ENCODE peak calls at places on chromosome 5, in eight cellular contexts. One of them, this sample, is unnamed.

GRCh38 chr5:80036621-80037020 is 1.5 kb downstream of the THBS4 start:
- DNase-seq in heart right ventricle: no peak
- DNase-seq in prostate gland: no peak
- DNase-seq in mammary epithelial cell: no peak
- DNase-seq in thoracic aorta: no peak
- DNase-seq in mesothelial cell of epicardium: no peak
- DNase-seq in tibial artery: no peak
- DNase-seq in cardiac fibroblast: no peak
- DNase-seq in this sample: no peak

GRCh38 chr5:107402881-107403280 is 267.9 kb downstream of the EFNA5 start:
- DNase-seq in heart right ventricle: no peak
- DNase-seq in tibial artery: no peak
- DNase-seq in prostate gland: no peak
- DNase-seq in cardiac fibroblast: no peak
- DNase-seq in mesothelial cell of epicardium: no peak
- DNase-seq in thoracic aorta: no peak
- DNase-seq in mammary epithelial cell: no peak
- DNase-seq in this sample: no peak

GRCh38 chr5:96880402-96881164 is 4.3 kb downstream of the ERAP2 start:
- DNase-seq in mesothelial cell of epicardium: no peak
- DNase-seq in prostate gland: no peak
- DNase-seq in mammary epithelial cell: peak
- DNase-seq in cardiac fibroblast: peak
- DNase-seq in tibial artery: no peak
- DNase-seq in heart right ventricle: no peak
- DNase-seq in thoracic aorta: no peak
- DNase-seq in this sample: no peak

GRCh38 chr5:78659714-78660113 is 11.1 kb upstream of the LHFPL2 start:
- DNase-seq in prostate gland: no peak
- DNase-seq in mesothelial cell of epicardium: no peak
- DNase-seq in mammary epithelial cell: no peak
- DNase-seq in heart right ventricle: no peak
- DNase-seq in cardiac fibroblast: peak
- DNase-seq in thoracic aorta: no peak
- DNase-seq in tibial artery: no peak
- DNase-seq in this sample: no peak

GRCh38 chr5:115816226-115817042 is at the start of gene CDO1:
- DNase-seq in prostate gland: no peak
- DNase-seq in heart right ventricle: peak
- DNase-seq in cardiac fibroblast: peak
- DNase-seq in mammary epithelial cell: peak
- DNase-seq in mesothelial cell of epicardium: peak
- DNase-seq in tibial artery: peak
- DNase-seq in thoracic aorta: no peak
- DNase-seq in this sample: peak

GRCh38 chr5:87120518-87121314 is 147.0 kb upstream of the RASA1 start:
- DNase-seq in tibial artery: no peak
- DNase-seq in mammary epithelial cell: peak
- DNase-seq in heart right ventricle: no peak
- DNase-seq in thoracic aorta: no peak
- DNase-seq in mesothelial cell of epicardium: no peak
- DNase-seq in cardiac fibroblast: peak
- DNase-seq in prostate gland: no peak
- DNase-seq in this sample: peak

GRCh38 chr5:11346336-11346735 is 557.9 kb downstream of the CTNND2 start:
- DNase-seq in cardiac fibroblast: no peak
- DNase-seq in prostate gland: no peak
- DNase-seq in tibial artery: no peak
- DNase-seq in mesothelial cell of epicardium: no peak
- DNase-seq in thoracic aorta: no peak
- DNase-seq in mammary epithelial cell: no peak
- DNase-seq in heart right ventricle: no peak
- DNase-seq in this sample: no peak

GRCh38 chr5:138160706-138161105 is 17.7 kb downstream of the BRD8 start:
- DNase-seq in tibial artery: no peak
- DNase-seq in thoracic aorta: no peak
- DNase-seq in mammary epithelial cell: no peak
- DNase-seq in cardiac fibroblast: no peak
- DNase-seq in prostate gland: no peak
- DNase-seq in mesothelial cell of epicardium: no peak
- DNase-seq in heart right ventricle: no peak
- DNase-seq in this sample: no peak

GRCh38 chr5:177354256-177354655 is 2.8 kb upstream of the LMAN2 start:
- DNase-seq in cardiac fibroblast: no peak
- DNase-seq in mammary epithelial cell: no peak
- DNase-seq in heart right ventricle: no peak
- DNase-seq in thoracic aorta: no peak
- DNase-seq in mesothelial cell of epicardium: no peak
- DNase-seq in tibial artery: no peak
- DNase-seq in prostate gland: no peak
- DNase-seq in this sample: no peak

GRCh38 chr5:131079232-131079631 is 85.8 kb downstream of the HINT1 start:
- DNase-seq in prostate gland: no peak
- DNase-seq in mammary epithelial cell: no peak
- DNase-seq in mesothelial cell of epicardium: no peak
- DNase-seq in heart right ventricle: no peak
- DNase-seq in tibial artery: no peak
- DNase-seq in thoracic aorta: no peak
- DNase-seq in cardiac fibroblast: no peak
- DNase-seq in this sample: no peak

GRCh38 chr5:54904425-54904824 is 81.0 kb downstream of the ESM1 start:
- DNase-seq in heart right ventricle: no peak
- DNase-seq in mesothelial cell of epicardium: no peak
- DNase-seq in prostate gland: no peak
- DNase-seq in cardiac fibroblast: peak
- DNase-seq in mammary epithelial cell: peak
- DNase-seq in tibial artery: no peak
- DNase-seq in thoracic aorta: no peak
- DNase-seq in this sample: no peak

GRCh38 chr5:133790898-133791297 is 177.5 kb downstream of the C5orf15 start:
- DNase-seq in mesothelial cell of epicardium: no peak
- DNase-seq in prostate gland: no peak
- DNase-seq in heart right ventricle: no peak
- DNase-seq in mammary epithelial cell: no peak
- DNase-seq in thoracic aorta: no peak
- DNase-seq in tibial artery: no peak
- DNase-seq in cardiac fibroblast: no peak
- DNase-seq in this sample: no peak

GRCh38 chr5:135304352-135305221 is 94.4 kb downstream of the MACROH2A1 start:
- DNase-seq in mesothelial cell of epicardium: no peak
- DNase-seq in prostate gland: no peak
- DNase-seq in cardiac fibroblast: peak
- DNase-seq in thoracic aorta: no peak
- DNase-seq in tibial artery: no peak
- DNase-seq in heart right ventricle: no peak
- DNase-seq in mammary epithelial cell: no peak
- DNase-seq in this sample: no peak

GRCh38 chr5:159923008-159923407 is 6.7 kb downstream of the ADRA1B start:
- DNase-seq in cardiac fibroblast: no peak
- DNase-seq in mesothelial cell of epicardium: no peak
- DNase-seq in heart right ventricle: no peak
- DNase-seq in thoracic aorta: no peak
- DNase-seq in mammary epithelial cell: no peak
- DNase-seq in tibial artery: no peak
- DNase-seq in prostate gland: no peak
- DNase-seq in this sample: no peak

GRCh38 chr5:169946743-169947142 is 33.6 kb downstream of the INSYN2B start:
- DNase-seq in cardiac fibroblast: peak
- DNase-seq in tibial artery: no peak
- DNase-seq in thoracic aorta: no peak
- DNase-seq in heart right ventricle: no peak
- DNase-seq in mesothelial cell of epicardium: no peak
- DNase-seq in prostate gland: no peak
- DNase-seq in mammary epithelial cell: no peak
- DNase-seq in this sample: no peak

GRCh38 chr5:139458580-139459407 is 3.7 kb downstream of the ECSCR start:
- DNase-seq in mesothelial cell of epicardium: no peak
- DNase-seq in mammary epithelial cell: peak
- DNase-seq in thoracic aorta: no peak
- DNase-seq in heart right ventricle: no peak
- DNase-seq in cardiac fibroblast: peak
- DNase-seq in prostate gland: no peak
- DNase-seq in tibial artery: no peak
- DNase-seq in this sample: no peak

GRCh38 chr5:113574417-113574816 is 60.9 kb downstream of the YTHDC2 start:
- DNase-seq in thoracic aorta: no peak
- DNase-seq in cardiac fibroblast: peak
- DNase-seq in tibial artery: no peak
- DNase-seq in mammary epithelial cell: peak
- DNase-seq in heart right ventricle: peak
- DNase-seq in mesothelial cell of epicardium: no peak
- DNase-seq in prostate gland: no peak
- DNase-seq in this sample: peak

DNA sequence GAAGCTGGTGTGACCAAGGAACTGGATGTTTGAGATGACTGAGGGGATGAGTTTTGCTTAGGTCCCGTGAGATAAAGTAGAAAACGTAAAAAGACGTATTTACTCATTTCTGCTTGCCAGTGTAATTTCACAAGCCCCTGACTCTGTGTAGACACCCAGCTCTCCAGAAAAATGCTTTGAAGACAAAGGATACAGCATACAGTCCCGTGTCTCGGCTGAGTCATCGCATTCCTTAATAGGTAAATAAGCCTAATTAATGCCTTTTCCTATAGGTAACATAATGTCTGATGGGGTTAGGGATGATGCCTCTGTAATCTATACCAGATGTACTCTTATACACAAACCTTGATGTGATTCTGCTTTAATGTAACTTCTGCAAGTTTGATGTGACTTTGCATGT is 20.2 kb downstream of the S100Z start:
- DNase-seq in thoracic aorta: no peak
- DNase-seq in mammary epithelial cell: no peak
- DNase-seq in mesothelial cell of epicardium: no peak
- DNase-seq in tibial artery: no peak
- DNase-seq in prostate gland: no peak
- DNase-seq in heart right ventricle: no peak
- DNase-seq in cardiac fibroblast: no peak
- DNase-seq in this sample: peak
- TF ChIP-seq CTCF in thoracic aorta: no peak
- TF ChIP-seq CTCF in mammary epithelial cell: no peak
- TF ChIP-seq CTCF in mesothelial cell of epicardium: no peak
- TF ChIP-seq CTCF in tibial artery: no peak
- TF ChIP-seq CTCF in prostate gland: no peak
- TF ChIP-seq CTCF in heart right ventricle: no peak
- TF ChIP-seq CTCF in cardiac fibroblast: no peak
- TF ChIP-seq CTCF in this sample: no peak

GRCh38 chr5:1079961-1080360 is 31.9 kb downstream of the SLC12A7 start:
- DNase-seq in cardiac fibroblast: no peak
- DNase-seq in heart right ventricle: no peak
- DNase-seq in prostate gland: no peak
- DNase-seq in thoracic aorta: no peak
- DNase-seq in tibial artery: no peak
- DNase-seq in mesothelial cell of epicardium: no peak
- DNase-seq in mammary epithelial cell: no peak
- DNase-seq in this sample: no peak

GRCh38 chr5:1080414-1080813 is 31.4 kb downstream of the SLC12A7 start:
- DNase-seq in mammary epithelial cell: no peak
- DNase-seq in prostate gland: no peak
- DNase-seq in cardiac fibroblast: peak
- DNase-seq in heart right ventricle: no peak
- DNase-seq in tibial artery: no peak
- DNase-seq in thoracic aorta: no peak
- DNase-seq in mesothelial cell of epicardium: no peak
- DNase-seq in this sample: no peak

GRCh38 chr5:1079486-1079885 is 32.4 kb downstream of the SLC12A7 start:
- DNase-seq in mesothelial cell of epicardium: no peak
- DNase-seq in tibial artery: no peak
- DNase-seq in prostate gland: no peak
- DNase-seq in cardiac fibroblast: no peak
- DNase-seq in thoracic aorta: no peak
- DNase-seq in mammary epithelial cell: no peak
- DNase-seq in heart right ventricle: no peak
- DNase-seq in this sample: no peak

GRCh38 chr5:1083823-1084605 is 27.8 kb downstream of the SLC12A7 start:
- DNase-seq in tibial artery: no peak
- DNase-seq in thoracic aorta: no peak
- DNase-seq in mesothelial cell of epicardium: no peak
- DNase-seq in cardiac fibroblast: no peak
- DNase-seq in mammary epithelial cell: no peak
- DNase-seq in heart right ventricle: no peak
- DNase-seq in prostate gland: no peak
- DNase-seq in this sample: no peak

GRCh38 chr5:1081519-1081918 is 30.3 kb downstream of the SLC12A7 start:
- DNase-seq in mammary epithelial cell: no peak
- DNase-seq in mesothelial cell of epicardium: no peak
- DNase-seq in prostate gland: no peak
- DNase-seq in heart right ventricle: no peak
- DNase-seq in thoracic aorta: no peak
- DNase-seq in tibial artery: no peak
- DNase-seq in cardiac fibroblast: no peak
- DNase-seq in this sample: no peak
- TF ChIP-seq CTCF in mammary epithelial cell: no peak
- TF ChIP-seq CTCF in mesothelial cell of epicardium: no peak
- TF ChIP-seq CTCF in prostate gland: no peak
- TF ChIP-seq CTCF in heart right ventricle: no peak
- TF ChIP-seq CTCF in thoracic aorta: no peak
- TF ChIP-seq CTCF in tibial artery: no peak
- TF ChIP-seq CTCF in cardiac fibroblast: no peak
- TF ChIP-seq CTCF in this sample: no peak

DNA sequence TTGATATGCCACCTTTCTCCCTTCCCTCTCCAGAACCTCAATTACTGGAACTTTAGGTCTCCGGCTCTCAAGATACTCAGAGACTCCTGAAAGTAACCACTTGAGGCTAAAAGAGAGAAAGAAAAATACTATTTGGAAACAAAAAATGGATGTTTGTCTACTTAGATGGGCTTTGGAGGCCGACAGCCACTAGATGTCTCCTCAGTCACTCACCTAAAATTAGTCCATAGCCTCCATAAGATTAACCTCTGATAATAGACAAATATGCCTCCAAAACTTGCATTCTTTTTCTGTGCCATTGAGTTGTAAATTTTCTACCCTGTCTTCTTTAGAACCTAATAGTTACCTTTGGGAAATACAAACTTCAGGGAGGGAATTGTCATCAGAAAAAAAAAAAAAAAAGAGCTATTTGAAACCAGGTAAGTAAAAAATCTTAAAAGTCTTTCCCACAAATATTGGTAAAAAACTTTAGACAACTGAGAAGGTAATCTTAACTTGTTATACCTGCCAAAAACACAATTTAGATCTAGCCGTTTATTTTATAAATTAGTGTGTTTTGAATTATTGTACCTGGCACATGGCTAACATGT is 11.2 kb upstream of the PCDH1 start:
- DNase-seq in prostate gland: no peak
- DNase-seq in tibial artery: no peak
- DNase-seq in thoracic aorta: no peak
- DNase-seq in mammary epithelial cell: no peak
- DNase-seq in mesothelial cell of epicardium: no peak
- DNase-seq in cardiac fibroblast: peak
- DNase-seq in heart right ventricle: no peak
- DNase-seq in this sample: no peak
- TF ChIP-seq CTCF in prostate gland: no peak
- TF ChIP-seq CTCF in tibial artery: no peak
- TF ChIP-seq CTCF in thoracic aorta: no peak
- TF ChIP-seq CTCF in mammary epithelial cell: peak
- TF ChIP-seq CTCF in mesothelial cell of epicardium: no peak
- TF ChIP-seq CTCF in cardiac fibroblast: peak
- TF ChIP-seq CTCF in heart right ventricle: peak
- TF ChIP-seq CTCF in this sample: peak

GRCh38 chr5:63822633-63823032 is 139.6 kb downstream of the HTR1A start:
- DNase-seq in heart right ventricle: no peak
- DNase-seq in tibial artery: no peak
- DNase-seq in prostate gland: no peak
- DNase-seq in mammary epithelial cell: no peak
- DNase-seq in cardiac fibroblast: no peak
- DNase-seq in thoracic aorta: no peak
- DNase-seq in mesothelial cell of epicardium: no peak
- DNase-seq in this sample: no peak
- TF ChIP-seq CTCF in heart right ventricle: no peak
- TF ChIP-seq CTCF in tibial artery: no peak
- TF ChIP-seq CTCF in prostate gland: no peak
- TF ChIP-seq CTCF in mammary epithelial cell: peak
- TF ChIP-seq CTCF in cardiac fibroblast: no peak
- TF ChIP-seq CTCF in thoracic aorta: no peak
- TF ChIP-seq CTCF in mesothelial cell of epicardium: no peak
- TF ChIP-seq CTCF in this sample: no peak